ENCODE peak calls at places on chromosomes 13 and 19, in seven cellular contexts. X is stimulated activated CD8-positive, alpha-beta memory T cell treated with anti-CD3 and anti-CD28 coated beads, Interleukin-15, amount 100 ng/mL, for 24 hours; O is kidney glomerular epithelial cell; E is HCT116; D is CD4-positive, alpha-beta memory T cell; R is BE2C; L is EH. J is an unnamed sample.

GRCh38 chr19:7191946-7192691 is 102.1 kb downstream of the INSR start:
- DNase-seq in X (no peak), O (no peak), E (no peak), D (peak; percentile 64), R (no peak), L (peak; percentile 38), J (no peak)

GRCh38 chr13:50230365-50230978 is 215.2 kb downstream of the KCNRG start:
- DNase-seq in X (no peak), O (no peak), E (no peak), D (peak; percentile 12), R (no peak), L (peak; percentile 53), J (peak; percentile 54)

GRCh38 chr19:43731854-43732253 is 16.0 kb downstream of the IRGC start:
- DNase-seq in X (no peak), O (no peak), E (no peak), D (no peak), R (peak; percentile 50), L (peak; percentile 49), J (no peak)

GRCh38 chr19:1513492-1514294 is 874 bp upstream of the ADAMTSL5 start:
- DNase-seq in X (peak; percentile 53), O (no peak), E (peak; percentile 53), D (peak; percentile 69), R (peak; percentile 51), L (peak; percentile 63), J (no peak)

GRCh38 chr19:37087110-37087509 is 8.9 kb downstream of the ZNF420 start:
- DNase-seq in X (no peak), O (no peak), E (no peak), D (no peak), R (no peak), L (no peak), J (no peak)

GRCh38 chr13:27728271-27728670 is 64.0 kb upstream of the GSX1 start:
- DNase-seq in X (no peak), O (no peak), E (no peak), D (no peak), R (no peak), L (no peak), J (no peak)

GRCh38 chr19:17075860-17076538 is 422 bp downstream of the MYO9B start:
- DNase-seq in X (peak; percentile 13), O (no peak), E (no peak), D (peak; percentile 43), R (peak; percentile 29), L (peak; percentile 48), J (no peak)

GRCh38 chr19:30228726-30229523 is 143.3 kb upstream of the ZNF536 start:
- DNase-seq in X (no peak), O (peak; percentile 40), E (no peak), D (no peak), R (peak; percentile 62), L (no peak), J (no peak)

GRCh38 chr19:33231511-33231910 is 5.9 kb upstream of the SLC7A10 start:
- DNase-seq in X (no peak), O (no peak), E (no peak), D (no peak), R (no peak), L (peak; percentile 57), J (peak; percentile 42)

GRCh38 chr19:39970424-39970673 is 616 bp upstream of the PSMC4 start:
- DNase-seq in X (no peak), O (no peak), E (no peak), D (no peak), R (no peak), L (no peak), J (no peak)

GRCh38 chr13:103931885-103932284 is 865.7 kb upstream of the SLC10A2 start:
- DNase-seq in X (no peak), O (peak; percentile 88), E (no peak), D (no peak), R (no peak), L (no peak), J (no peak)

GRCh38 chr19:19115954-19116353 is 22.3 kb downstream of the TMEM161A start:
- DNase-seq in X (no peak), O (no peak), E (no peak), D (peak; percentile 31), R (peak; percentile 58), L (peak; percentile 31), J (no peak)

GRCh38 chr19:35226748-35227147 is 1.8 kb downstream of the FAM187B start:
- DNase-seq in X (no peak), O (no peak), E (no peak), D (no peak), R (no peak), L (no peak), J (no peak)

GRCh38 chr13:106156468-106156867 is 379.0 kb downstream of the EFNB2 start:
- DNase-seq in X (no peak), O (peak; percentile 98), E (peak; percentile 78), D (no peak), R (no peak), L (peak; percentile 99), J (peak; percentile 96)

GRCh38 chr19:10817291-10818038 is 18.5 kb downstream of the TMED1 start:
- DNase-seq in X (no peak), O (no peak), E (no peak), D (no peak), R (peak; percentile 59), L (peak; percentile 99), J (peak; percentile 94)

GRCh38 chr13:98816406-98816805 is 63.9 kb upstream of the SLC15A1 start:
- DNase-seq in X (no peak), O (no peak), E (no peak), D (no peak), R (no peak), L (no peak), J (no peak)

GRCh38 chr13:29676941-29677452 is 81.5 kb upstream of the SLC7A1 start:
- DNase-seq in X (no peak), O (peak; percentile 50), E (no peak), D (no peak), R (no peak), L (peak; percentile 63), J (no peak)

GRCh38 chr19:13899393-13899792 is 6.5 kb downstream of the BRME1 start:
- DNase-seq in X (no peak), O (no peak), E (no peak), D (no peak), R (no peak), L (no peak), J (no peak)

GRCh38 chr19:19321143-19321577 is 531 bp downstream of the MAU2 start:
- DNase-seq in X (no peak), O (no peak), E (no peak), D (no peak), R (no peak), L (peak; percentile 33), J (no peak)

GRCh38 chr19:58568731-58569130 is 4.4 kb downstream of the MZF1 start:
- DNase-seq in X (no peak), O (no peak), E (no peak), D (no peak), R (no peak), L (no peak), J (no peak)

GRCh38 chr13:109093988-109094387 is 464.6 kb downstream of the MYO16 start:
- DNase-seq in X (no peak), O (no peak), E (no peak), D (no peak), R (no peak), L (no peak), J (no peak)

GRCh38 chr13:113782472-113782871 is 23.4 kb downstream of the TMEM255B start:
- DNase-seq in X (no peak), O (no peak), E (no peak), D (no peak), R (no peak), L (no peak), J (no peak)

GRCh38 chr13:25783480-25784081 is 268.2 kb downstream of the SHISA2 start:
- DNase-seq in X (no peak), O (no peak), E (no peak), D (no peak), R (no peak), L (no peak), J (no peak)

GRCh38 chr19:30236006-30236405 is 136.2 kb upstream of the ZNF536 start:
- DNase-seq in X (no peak), O (no peak), E (no peak), D (no peak), R (peak; percentile 45), L (no peak), J (no peak)

GRCh38 chr13:101785858-101786257 is 333.4 kb downstream of the ITGBL1 start:
- DNase-seq in X (no peak), O (peak; percentile 12), E (peak; percentile 10), D (no peak), R (peak; percentile 63), L (peak; percentile 28), J (no peak)